ENCODE peak calls at places on chromosomes 16 and 17, in six cellular contexts. One of them, this sample, is unnamed.

GRCh38 chr17:61426482-61427304 is 25.5 kb upstream of the TBX4 start:
- DNase-seq in ovary: no peak
- DNase-seq in body of pancreas: no peak
- DNase-seq in testis: no peak
- DNase-seq in uterus: no peak
- DNase-seq in prostate gland: no peak
- DNase-seq in this sample: no peak

GRCh38 chr16:23296994-23297393 is 5.1 kb upstream of the SCNN1B start:
- DNase-seq in body of pancreas: peak
- DNase-seq in testis: peak
- DNase-seq in ovary: no peak
- DNase-seq in prostate gland: no peak
- DNase-seq in uterus: no peak
- DNase-seq in this sample: no peak

GRCh38 chr17:71983828-71984227 is 137.0 kb upstream of the SOX9 start:
- DNase-seq in prostate gland: no peak
- DNase-seq in testis: no peak
- DNase-seq in uterus: no peak
- DNase-seq in ovary: no peak
- DNase-seq in body of pancreas: no peak
- DNase-seq in this sample: no peak

GRCh38 chr16:4082474-4083044 is 33.7 kb downstream of the ADCY9 start:
- DNase-seq in uterus: no peak
- DNase-seq in testis: no peak
- DNase-seq in body of pancreas: no peak
- DNase-seq in ovary: no peak
- DNase-seq in prostate gland: no peak
- DNase-seq in this sample: no peak

GRCh38 chr17:67434061-67434525 is 57.0 kb downstream of the PITPNC1 start:
- DNase-seq in ovary: no peak
- DNase-seq in testis: no peak
- DNase-seq in uterus: no peak
- DNase-seq in body of pancreas: no peak
- DNase-seq in prostate gland: no peak
- DNase-seq in this sample: peak

GRCh38 chr17:58156839-58157803 is 8.9 kb downstream of the OR4D1 start:
- DNase-seq in body of pancreas: no peak
- DNase-seq in uterus: no peak
- DNase-seq in testis: peak
- DNase-seq in ovary: no peak
- DNase-seq in prostate gland: no peak
- DNase-seq in this sample: no peak

GRCh38 chr16:85384831-85385462 is 228.2 kb upstream of the GSE1 start:
- DNase-seq in testis: no peak
- DNase-seq in ovary: no peak
- DNase-seq in uterus: no peak
- DNase-seq in prostate gland: peak
- DNase-seq in body of pancreas: no peak
- DNase-seq in this sample: no peak

GRCh38 chr16:67842509-67843342 is 606 bp downstream of the THAP11 start:
- DNase-seq in body of pancreas: peak
- DNase-seq in ovary: peak
- DNase-seq in prostate gland: peak
- DNase-seq in uterus: peak
- DNase-seq in testis: peak
- DNase-seq in this sample: peak

GRCh38 chr17:40791808-40792436 is 7.8 kb downstream of the KRT28 start:
- DNase-seq in body of pancreas: no peak
- DNase-seq in prostate gland: no peak
- DNase-seq in uterus: no peak
- DNase-seq in testis: no peak
- DNase-seq in ovary: no peak
- DNase-seq in this sample: no peak

GRCh38 chr17:31002047-31002446 is 31.2 kb downstream of the RNF135 start:
- DNase-seq in testis: no peak
- DNase-seq in ovary: no peak
- DNase-seq in uterus: no peak
- DNase-seq in body of pancreas: no peak
- DNase-seq in prostate gland: no peak
- DNase-seq in this sample: no peak

GRCh38 chr16:54326266-54326662 is 39.7 kb upstream of the IRX3 start:
- DNase-seq in testis: peak
- DNase-seq in body of pancreas: no peak
- DNase-seq in prostate gland: no peak
- DNase-seq in uterus: no peak
- DNase-seq in ovary: no peak
- DNase-seq in this sample: no peak

GRCh38 chr17:76367647-76368046 is 13.9 kb upstream of the PRPSAP1 start:
- DNase-seq in testis: no peak
- DNase-seq in body of pancreas: no peak
- DNase-seq in ovary: no peak
- DNase-seq in prostate gland: no peak
- DNase-seq in uterus: no peak
- DNase-seq in this sample: no peak

GRCh38 chr16:89711601-89712475 is 8.9 kb downstream of the VPS9D1 start:
- DNase-seq in ovary: peak
- DNase-seq in uterus: no peak
- DNase-seq in testis: peak
- DNase-seq in prostate gland: peak
- DNase-seq in body of pancreas: peak
- DNase-seq in this sample: no peak

GRCh38 chr16:68377667-68378420 is 67.0 kb downstream of the PRMT7 start:
- DNase-seq in body of pancreas: no peak
- DNase-seq in prostate gland: peak
- DNase-seq in uterus: no peak
- DNase-seq in testis: no peak
- DNase-seq in ovary: no peak
- DNase-seq in this sample: no peak

GRCh38 chr17:74545456-74546230 is at the start of gene CD300C:
- DNase-seq in prostate gland: no peak
- DNase-seq in testis: peak
- DNase-seq in ovary: no peak
- DNase-seq in uterus: no peak
- DNase-seq in body of pancreas: no peak
- DNase-seq in this sample: no peak

GRCh38 chr17:40480501-40481003 is 20.9 kb downstream of the TNS4 start:
- DNase-seq in body of pancreas: no peak
- DNase-seq in testis: no peak
- DNase-seq in uterus: no peak
- DNase-seq in ovary: no peak
- DNase-seq in prostate gland: no peak
- DNase-seq in this sample: no peak

GRCh38 chr16:58628845-58629680 is 563 bp downstream of the CNOT1 start:
- DNase-seq in ovary: peak
- DNase-seq in testis: peak
- DNase-seq in uterus: peak
- DNase-seq in prostate gland: peak
- DNase-seq in body of pancreas: peak
- DNase-seq in this sample: peak

GRCh38 chr17:27609606-27610303 is 21.2 kb upstream of the LGALS9 start:
- DNase-seq in uterus: peak
- DNase-seq in ovary: no peak
- DNase-seq in testis: peak
- DNase-seq in prostate gland: peak
- DNase-seq in body of pancreas: peak
- DNase-seq in this sample: no peak

GRCh38 chr17:19508327-19508867 is 25.3 kb upstream of the SLC47A1 start:
- DNase-seq in testis: no peak
- DNase-seq in uterus: peak
- DNase-seq in ovary: peak
- DNase-seq in body of pancreas: peak
- DNase-seq in prostate gland: peak
- DNase-seq in this sample: no peak

GRCh38 chr16:84103678-84104077 is 13.1 kb downstream of the MBTPS1 start:
- DNase-seq in testis: no peak
- DNase-seq in uterus: no peak
- DNase-seq in prostate gland: no peak
- DNase-seq in body of pancreas: no peak
- DNase-seq in ovary: no peak
- DNase-seq in this sample: no peak

GRCh38 chr16:4401510-4401909 is 14.9 kb downstream of the CORO7 start:
- DNase-seq in testis: no peak
- DNase-seq in prostate gland: no peak
- DNase-seq in ovary: no peak
- DNase-seq in body of pancreas: no peak
- DNase-seq in uterus: no peak
- DNase-seq in this sample: no peak

GRCh38 chr16:53817812-53818211 is 113.9 kb downstream of the FTO start:
- DNase-seq in ovary: no peak
- DNase-seq in body of pancreas: no peak
- DNase-seq in uterus: no peak
- DNase-seq in testis: no peak
- DNase-seq in prostate gland: no peak
- DNase-seq in this sample: no peak

GRCh38 chr17:75549246-75550138 is 24.0 kb downstream of the LLGL2 start:
- DNase-seq in prostate gland: peak
- DNase-seq in body of pancreas: peak
- DNase-seq in testis: no peak
- DNase-seq in ovary: no peak
- DNase-seq in uterus: no peak
- DNase-seq in this sample: no peak

GRCh38 chr16:27449434-27450188 is 47.6 kb downstream of the IL21R start:
- DNase-seq in testis: no peak
- DNase-seq in uterus: no peak
- DNase-seq in body of pancreas: no peak
- DNase-seq in ovary: no peak
- DNase-seq in prostate gland: no peak
- DNase-seq in this sample: no peak

GRCh38 chr16:2663553-2664521 is 18.5 kb upstream of the KCTD5 start:
- DNase-seq in testis: peak
- DNase-seq in prostate gland: peak
- DNase-seq in body of pancreas: no peak
- DNase-seq in ovary: peak
- DNase-seq in uterus: peak
- DNase-seq in this sample: peak

GRCh38 chr17:73030501-73030911 is 62.0 kb downstream of the SLC39A11 start:
- DNase-seq in body of pancreas: peak
- DNase-seq in ovary: no peak
- DNase-seq in uterus: no peak
- DNase-seq in prostate gland: no peak
- DNase-seq in testis: no peak
- DNase-seq in this sample: no peak

GRCh38 chr17:62994931-62995330 is 28.9 kb downstream of the TANC2 start:
- DNase-seq in ovary: no peak
- DNase-seq in body of pancreas: no peak
- DNase-seq in uterus: no peak
- DNase-seq in testis: peak
- DNase-seq in prostate gland: no peak
- DNase-seq in this sample: no peak

GRCh38 chr17:7312432-7313027 is 2.6 kb downstream of the GPS2 start:
- DNase-seq in body of pancreas: no peak
- DNase-seq in uterus: no peak
- DNase-seq in ovary: no peak
- DNase-seq in testis: no peak
- DNase-seq in prostate gland: no peak
- DNase-seq in this sample: no peak
- TF ChIP-seq POLR2A in body of pancreas: no peak
- TF ChIP-seq POLR2A in uterus: no peak
- TF ChIP-seq POLR2A in ovary: no peak
- TF ChIP-seq POLR2A in testis: no peak
- TF ChIP-seq POLR2A in prostate gland: no peak
- TF ChIP-seq POLR2A in this sample: no peak

DNA sequence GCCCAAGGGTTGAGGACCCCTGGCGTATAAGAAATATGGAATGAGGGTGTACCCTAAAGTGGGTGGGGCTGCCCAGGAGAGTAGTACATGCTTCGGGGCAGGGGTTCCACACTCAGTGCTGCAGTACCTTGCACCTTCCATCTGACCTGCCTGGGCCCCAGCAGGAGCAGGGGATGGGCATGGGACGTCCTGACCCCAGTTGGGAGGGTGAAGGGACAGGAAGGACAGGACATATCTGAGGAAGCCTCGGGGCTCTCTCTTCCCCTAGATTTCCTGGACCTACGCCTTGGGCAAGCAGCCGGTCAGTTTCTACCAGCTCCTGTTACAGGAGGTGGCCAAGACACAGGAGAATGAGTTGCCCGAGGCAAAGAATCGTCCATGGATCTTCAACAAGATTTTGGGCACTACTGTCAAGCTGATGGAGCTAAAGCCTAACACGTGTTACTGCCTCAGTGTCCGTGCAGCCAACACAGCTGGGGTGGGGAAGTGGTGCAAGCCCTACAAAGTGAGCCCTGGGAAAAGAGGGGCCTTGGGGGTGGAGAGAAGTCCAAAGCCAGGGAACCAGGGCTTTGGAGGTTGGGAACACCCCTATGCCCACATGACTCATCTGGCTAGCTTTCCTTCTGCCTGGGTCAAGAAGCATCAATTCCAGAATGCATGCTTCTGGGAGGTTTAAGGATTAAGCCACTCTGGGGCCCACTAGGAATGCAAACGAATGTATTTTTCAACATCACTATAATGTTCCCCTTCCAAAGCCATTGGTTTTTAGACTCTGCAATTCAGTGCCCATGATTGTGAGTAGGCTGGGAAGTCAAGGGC is 7.9 kb downstream of the FNDC8 start:
- DNase-seq in prostate gland: no peak
- DNase-seq in uterus: no peak
- DNase-seq in body of pancreas: no peak
- DNase-seq in testis: no peak
- DNase-seq in ovary: no peak
- DNase-seq in this sample: no peak
- TF ChIP-seq POLR2A in prostate gland: no peak
- TF ChIP-seq POLR2A in uterus: no peak
- TF ChIP-seq POLR2A in body of pancreas: no peak
- TF ChIP-seq POLR2A in testis: no peak
- TF ChIP-seq POLR2A in ovary: no peak
- TF ChIP-seq POLR2A in this sample: no peak

DNA sequence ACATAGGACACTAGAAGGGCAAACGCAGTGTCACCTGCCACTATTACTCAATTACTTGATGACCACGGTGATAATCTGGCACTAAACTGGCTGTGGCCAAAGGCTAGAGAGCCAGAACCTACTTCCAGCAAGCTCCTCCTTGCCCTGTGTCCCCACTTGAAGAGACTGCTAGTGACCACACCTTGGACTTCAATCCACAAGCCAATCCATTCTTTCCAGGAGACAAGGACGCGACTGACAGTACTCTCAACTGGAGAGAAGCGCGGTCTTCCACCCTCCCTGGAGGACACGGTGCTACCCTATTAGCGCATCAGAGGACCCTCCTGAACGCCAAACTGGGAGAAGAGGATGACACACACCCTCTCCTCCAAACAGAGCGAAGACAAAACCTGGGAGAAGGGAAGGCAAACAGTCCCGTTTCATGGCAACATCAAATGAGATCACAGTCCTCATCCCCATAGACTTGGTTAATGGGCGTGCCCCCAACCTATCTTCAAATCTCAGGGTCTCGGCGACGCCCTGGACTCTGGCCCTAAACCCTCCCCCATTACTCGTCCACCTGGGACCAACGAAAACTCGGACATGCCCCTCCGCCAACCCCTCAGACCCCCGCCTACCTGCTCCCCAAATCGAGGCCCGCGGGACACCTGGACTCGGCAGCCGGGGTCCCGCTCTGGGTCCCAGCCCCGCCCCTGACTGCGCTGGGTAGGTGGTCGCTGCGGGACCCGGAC is 508 bp downstream of the FLCN start:
- DNase-seq in body of pancreas: no peak
- DNase-seq in uterus: peak
- DNase-seq in ovary: no peak
- DNase-seq in prostate gland: no peak
- DNase-seq in testis: no peak
- DNase-seq in this sample: no peak
- TF ChIP-seq POLR2A in body of pancreas: no peak
- TF ChIP-seq POLR2A in uterus: no peak
- TF ChIP-seq POLR2A in ovary: no peak
- TF ChIP-seq POLR2A in prostate gland: no peak
- TF ChIP-seq POLR2A in testis: no peak
- TF ChIP-seq POLR2A in this sample: no peak

GRCh38 chr17:49114703-49115102 is 17.9 kb upstream of the B4GALNT2 start:
- DNase-seq in ovary: no peak
- DNase-seq in testis: no peak
- DNase-seq in body of pancreas: no peak
- DNase-seq in uterus: no peak
- DNase-seq in prostate gland: no peak
- DNase-seq in this sample: no peak
- TF ChIP-seq POLR2A in ovary: no peak
- TF ChIP-seq POLR2A in testis: no peak
- TF ChIP-seq POLR2A in body of pancreas: no peak
- TF ChIP-seq POLR2A in uterus: no peak
- TF ChIP-seq POLR2A in prostate gland: no peak
- TF ChIP-seq POLR2A in this sample: no peak